ENCODE peak calls at places on chromosome 18, in nine cellular contexts. X is left colon; Q is LoVo; L is A172; J is cardiac muscle cell; B is PC-3; O is SK-N-DZ; V is Ammon's horn; M is activated naive CD4-positive, alpha-beta T cell treated with anti-CD3 and anti-CD28 coated beads, Interleukin-2, amount 10 ng/mL, durations not matched to agents 7 days and 5 days. T is an unnamed sample.

GRCh38 chr18:55251186-55251995 is 292.1 kb upstream of the CCDC68 start:
- DNase-seq in X (no peak), Q (peak; percentile 77), L (peak; percentile 44), J (peak; percentile 56), B (peak; percentile 82), O (no peak), V (no peak), M (no peak), T (no peak)

GRCh38 chr18:3791258-3791657 is 341.3 kb downstream of the TGIF1 start:
- DNase-seq in X (no peak), Q (no peak), L (no peak), J (no peak), B (no peak), O (peak; percentile 80), V (no peak), M (no peak), T (peak; percentile 89)

GRCh38 chr18:3605562-3606443 is 155.8 kb downstream of the TGIF1 start:
- DNase-seq in X (no peak), Q (peak; percentile 38), L (peak; percentile 69), J (peak; percentile 66), B (peak; percentile 47), O (no peak), V (peak; percentile 35), M (peak; percentile 61), T (no peak)

GRCh38 chr18:45764000-45764686 is 40.2 kb downstream of the SLC14A1 start:
- DNase-seq in X (no peak), Q (no peak), L (peak; percentile 30), J (peak; percentile 22), B (peak; percentile 63), O (no peak), V (no peak), M (no peak), T (no peak)

GRCh38 chr18:62850619-62851306 is 135.4 kb downstream of the PHLPP1 start:
- DNase-seq in X (no peak), Q (no peak), L (no peak), J (no peak), B (peak; percentile 64), O (no peak), V (peak; percentile 37), M (no peak), T (no peak)

GRCh38 chr18:45634454-45634853 is 19.2 kb downstream of the SLC14A2 start:
- DNase-seq in X (no peak), Q (no peak), L (no peak), J (no peak), B (no peak), O (no peak), V (no peak), M (no peak), T (no peak)

GRCh38 chr18:11533942-11534496 is 75.4 kb upstream of the SLC35G4 start:
- DNase-seq in X (no peak), Q (no peak), L (no peak), J (no peak), B (peak; percentile 7), O (no peak), V (no peak), M (no peak), T (no peak)

GRCh38 chr18:63683890-63684289 is 18.9 kb upstream of the SERPINB11 start:
- DNase-seq in X (no peak), Q (no peak), L (no peak), J (no peak), B (peak; percentile 37), O (no peak), V (no peak), M (no peak), T (no peak)

GRCh38 chr18:23595610-23596009 is 9.3 kb upstream of the NPC1 start:
- DNase-seq in X (no peak), Q (no peak), L (no peak), J (no peak), B (no peak), O (no peak), V (no peak), M (no peak), T (no peak)

T was measured in COR-L47.